ENCODE peak calls at places on chromosomes 11 and 22, in five cellular contexts. N, A, J, C and Z are unnamed samples. For H3K4me1, the result is how much of the 10 kb centered on the place peaks cover.

GRCh38 chr11:63999349-64000025 is 13.2 kb downstream of the OTUB1 start:
- DNase-seq in N (peak), A (peak), J (peak), C (peak), Z (no peak)

GRCh38 chr11:83157755-83158473 is 983 bp downstream of the PCF11 start:
- DNase-seq in N (peak), A (peak), J (peak), C (peak), Z (peak)

GRCh38 chr11:40388097-40388818 is 1071.2 kb downstream of the LRRC4C start:
- DNase-seq in N (no peak), A (no peak), J (no peak), C (no peak), Z (no peak)

GRCh38 chr11:134592391-134592990 is 180.4 kb upstream of the B3GAT1 start:
- DNase-seq in N (no peak), A (no peak), J (peak), C (no peak), Z (peak)

GRCh38 chr11:96306933-96307747 is 35.9 kb downstream of the MAML2 start:
- DNase-seq in N (peak), A (no peak), J (no peak), C (peak), Z (no peak)

GRCh38 chr11:64531906-64532312 is 59.1 kb upstream of the SLC22A12 start:
- DNase-seq in N (no peak), A (no peak), J (no peak), C (no peak), Z (no peak)

GRCh38 chr11:15826826-15827225 is 529.5 kb downstream of the SOX6 start:
- DNase-seq in N (no peak), A (peak), J (no peak), C (no peak), Z (peak)

GRCh38 chr22:40727607-40728325 is 48.5 kb downstream of the MCHR1 start:
- DNase-seq in N (no peak), A (no peak), J (no peak), C (no peak), Z (no peak)

GRCh38 chr11:121029813-121030445 is 6.0 kb downstream of the TBCEL start:
- DNase-seq in N (no peak), A (no peak), J (no peak), C (no peak), Z (no peak)

GRCh38 chr11:72925656-72926055 is 111.4 kb downstream of the ATG16L2 start:
- DNase-seq in N (no peak), A (no peak), J (no peak), C (no peak), Z (no peak)

GRCh38 chr11:34439521-34440258 is 956 bp downstream of the CAT start:
- DNase-seq in N (no peak), A (no peak), J (no peak), C (no peak), Z (peak)

GRCh38 chr11:59216654-59217640 is 4.2 kb upstream of the MPEG1 start:
- DNase-seq in N (no peak), A (no peak), J (no peak), C (no peak), Z (peak)

GRCh38 chr11:112277937-112278336 is 17.3 kb upstream of the PLET1 start:
- DNase-seq in N (no peak), A (no peak), J (no peak), C (no peak), Z (no peak)

GRCh38 chr11:1639102-1639620 is 9.6 kb downstream of the KRTAP5-5 start:
- DNase-seq in N (no peak), A (peak), J (no peak), C (no peak), Z (no peak)

GRCh38 chr11:37409124-37409523 is 811.1 kb upstream of the RAG2 start:
- DNase-seq in N (no peak), A (no peak), J (no peak), C (no peak), Z (no peak)

GRCh38 chr11:117818036-117818858 is 6.3 kb downstream of the FXYD2 start:
- DNase-seq in N (no peak), A (no peak), J (peak), C (no peak), Z (no peak)

GRCh38 chr11:82494988-82495432 is 238.7 kb downstream of the FAM181B start:
- DNase-seq in N (no peak), A (no peak), J (no peak), C (no peak), Z (peak)

GRCh38 chr11:126857860-126858808 is 142.4 kb downstream of the KIRREL3 start:
- DNase-seq in N (no peak), A (no peak), J (no peak), C (no peak), Z (no peak)

GRCh38 chr11:119764108-119764874 is 35.3 kb upstream of the NECTIN1 start:
- DNase-seq in N (no peak), A (peak), J (no peak), C (no peak), Z (no peak)

GRCh38 chr11:68508425-68508824 is 47.9 kb downstream of the PPP6R3 start:
- DNase-seq in N (no peak), A (no peak), J (no peak), C (no peak), Z (no peak)

GRCh38 chr11:10496296-10496936 is 41.4 kb downstream of the AMPD3 start:
- DNase-seq in N (no peak), A (no peak), J (no peak), C (peak), Z (no peak)

GRCh38 chr11:69339041-69339733 is 45.2 kb downstream of the MYEOV start:
- DNase-seq in N (no peak), A (no peak), J (peak), C (peak), Z (no peak)

GRCh38 chr11:116376547-116376946 is 396.2 kb downstream of the BUD13 start:
- DNase-seq in N (no peak), A (no peak), J (no peak), C (no peak), Z (no peak)

GRCh38 chr11:132715041-132715440 is 817.3 kb downstream of the OPCML start:
- DNase-seq in N (no peak), A (no peak), J (no peak), C (no peak), Z (no peak)

GRCh38 chr22:35349368-35349703 is 31.6 kb upstream of the HMOX1 start:
- DNase-seq in N (no peak), A (no peak), J (no peak), C (no peak), Z (peak)

GRCh38 chr11:19846654-19847330 is 134.2 kb downstream of the NAV2 start:
- DNase-seq in N (no peak), A (peak), J (no peak), C (no peak), Z (no peak)

GRCh38 chr22:46349681-46350080 is 14.2 kb downstream of the TRMU start:
- DNase-seq in N (no peak), A (no peak), J (no peak), C (no peak), Z (no peak)

GRCh38 chr11:64152841-64153691 is 12.8 kb downstream of the MACROD1 start:
- DNase-seq in N (peak), A (peak), J (peak), C (peak), Z (peak)

GRCh38 chr11:441418-442274 is at the start of gene ANO9:
- DNase-seq in N (peak), A (no peak), J (peak), C (peak), Z (peak)

GRCh38 chr22:25928038-25928437 is 186.1 kb downstream of the MYO18B start:
- DNase-seq in N (no peak), A (no peak), J (no peak), C (no peak), Z (no peak)

GRCh38 chr11:119284344-119285157 is 32.4 kb downstream of the MCAM start:
- DNase-seq in N (peak), A (no peak), J (no peak), C (no peak), Z (peak)

GRCh38 chr11:33869511-33870422 is 22.1 kb downstream of the LMO2 start:
- DNase-seq in N (no peak), A (peak), J (no peak), C (no peak), Z (peak)

GRCh38 chr11:3049430-3050243 is 7.6 kb downstream of the CARS1 start:
- DNase-seq in N (no peak), A (peak), J (peak), C (peak), Z (peak)

GRCh38 chr11:65907878-65908277 is 7.7 kb upstream of the FOSL1 start:
- DNase-seq in N (no peak), A (no peak), J (no peak), C (no peak), Z (no peak)

GRCh38 chr22:26893034-26893710 is 235.8 kb downstream of the MIAT start:
- DNase-seq in N (no peak), A (no peak), J (no peak), C (no peak), Z (no peak)

GRCh38 chr22:31081963-31082605 is 966 bp downstream of the SMTN start:
- DNase-seq in N (no peak), A (no peak), J (no peak), C (no peak), Z (no peak)
- H3K4me1 ChIP-seq in N (under half), A (under half), J (under half), C (under half), Z (under half)

GRCh38 chr11:74138021-74138420 is 32.8 kb downstream of the C2CD3 start:
- DNase-seq in N (no peak), A (no peak), J (no peak), C (no peak), Z (no peak)
- H3K4me3 ChIP-seq in N (no peak), A (no peak), J (no peak), C (no peak), Z (no peak)

GRCh38 chr11:128505449-128506058 is 81.8 kb downstream of the ETS1 start:
- DNase-seq in N (peak), A (no peak), J (no peak), C (no peak), Z (no peak)

GRCh38 chr11:128506999-128507591 is 80.3 kb downstream of the ETS1 start:
- DNase-seq in N (peak), A (peak), J (peak), C (no peak), Z (no peak)

GRCh38 chr11:128507936-128508335 is 79.4 kb downstream of the ETS1 start:
- DNase-seq in N (peak), A (no peak), J (no peak), C (no peak), Z (no peak)

GRCh38 chr11:128504489-128504888 is 82.9 kb downstream of the ETS1 start:
- DNase-seq in N (peak), A (no peak), J (no peak), C (no peak), Z (no peak)

GRCh38 chr11:128506384-128506783 is 81.0 kb downstream of the ETS1 start:
- DNase-seq in N (peak), A (no peak), J (no peak), C (no peak), Z (no peak)
- H3K4me1 ChIP-seq in N (half or more), A (half or more), J (half or more), C (under half), Z (half or more)

GRCh38 chr11:47366020-47366490 is 12.3 kb downstream of the SPI1 start:
- DNase-seq in N (no peak), A (no peak), J (no peak), C (no peak), Z (no peak)

GRCh38 chr11:47372422-47372821 is 5.9 kb downstream of the SPI1 start:
- DNase-seq in N (no peak), A (no peak), J (no peak), C (no peak), Z (no peak)

GRCh38 chr11:47373876-47374820 is 4.2 kb downstream of the SPI1 start:
- DNase-seq in N (peak), A (peak), J (peak), C (peak), Z (peak)

GRCh38 chr11:47375020-47375419 is 3.3 kb downstream of the SPI1 start:
- DNase-seq in N (no peak), A (no peak), J (no peak), C (no peak), Z (no peak)

GRCh38 chr11:47369676-47370075 is 8.7 kb downstream of the SPI1 start:
- DNase-seq in N (no peak), A (no peak), J (no peak), C (no peak), Z (no peak)
- H3K4me3 ChIP-seq in N (no peak), A (no peak), J (no peak), C (no peak), Z (no peak)

DNA sequence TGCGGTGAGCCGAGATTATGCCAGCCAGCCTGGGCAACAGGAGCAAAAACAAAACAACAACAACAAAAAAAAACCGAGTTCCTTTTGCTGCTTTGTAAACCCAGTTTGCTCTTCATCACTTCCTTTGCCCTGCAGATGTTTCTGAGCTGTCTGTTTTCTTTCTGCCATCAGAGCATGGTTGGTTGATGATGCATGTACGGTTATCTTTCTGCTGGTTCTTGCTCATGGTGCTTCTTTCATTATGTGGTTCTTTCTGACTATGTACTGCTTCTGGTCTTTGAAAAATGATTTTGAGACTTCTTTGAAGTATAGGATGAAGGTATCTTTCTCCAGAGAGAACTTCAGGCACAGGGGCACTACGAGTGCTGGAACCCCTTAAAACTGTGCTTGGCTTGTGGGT is 13.2 kb downstream of the TANGO2 start:
- DNase-seq in N (no peak), A (no peak), J (no peak), C (no peak), Z (peak)
- H3K4me1 ChIP-seq in N (under half), A (under half), J (under half), C (under half), Z (under half)